ENCODE peak calls at places on chromosome 1, in six cellular contexts. P is GM12878, V is HepG2, W is HCT116, L is H1, T is K562. D is an unnamed sample.

GRCh38 chr1:86380257-86380861 is 15.8 kb downstream of the ODF2L start:
- DNase-seq in P (peak; percentile 45), V (peak; percentile 55), W (peak; percentile 71), L (no peak), T (peak; percentile 40), D (peak; percentile 52)

GRCh38 chr1:234967121-234967520 is 161.5 kb downstream of the TOMM20 start:
- DNase-seq in P (no peak), V (no peak), W (no peak), L (no peak), T (no peak), D (no peak)

GRCh38 chr1:66570196-66570595 is 36.2 kb downstream of the SGIP1 start:
- DNase-seq in P (no peak), V (no peak), W (no peak), L (no peak), T (no peak), D (no peak)

GRCh38 chr1:114467491-114467890 is 43.5 kb downstream of the TRIM33 start:
- DNase-seq in P (no peak), V (peak; percentile 94), W (no peak), L (no peak), T (no peak), D (no peak)

GRCh38 chr1:15937706-15938168 is 38.2 kb downstream of the ZBTB17 start:
- DNase-seq in P (no peak), V (no peak), W (no peak), L (peak; percentile 57), T (peak; percentile 18), D (no peak)

GRCh38 chr1:13593511-13594131 is 10.0 kb downstream of the PDPN start:
- DNase-seq in P (no peak), V (no peak), W (no peak), L (no peak), T (no peak), D (no peak)

GRCh38 chr1:160756617-160757206 is 17.7 kb downstream of the SLAMF7 start:
- DNase-seq in P (no peak), V (no peak), W (no peak), L (no peak), T (no peak), D (no peak)

GRCh38 chr1:219666242-219666641 is 53.3 kb upstream of the ZC3H11B start:
- DNase-seq in P (no peak), V (no peak), W (no peak), L (no peak), T (no peak), D (no peak)

GRCh38 chr1:230515451-230516145 is 89.5 kb upstream of the PGBD5 start:
- DNase-seq in P (no peak), V (no peak), W (no peak), L (peak; percentile 49), T (no peak), D (peak; percentile 39)

GRCh38 chr1:209397910-209398309 is 185.6 kb upstream of the CAMK1G start:
- DNase-seq in P (no peak), V (no peak), W (no peak), L (no peak), T (no peak), D (no peak)

GRCh38 chr1:11158720-11159321 is 30.3 kb upstream of the ANGPTL7 start:
- DNase-seq in P (no peak), V (no peak), W (no peak), L (no peak), T (no peak), D (no peak)

DNA sequence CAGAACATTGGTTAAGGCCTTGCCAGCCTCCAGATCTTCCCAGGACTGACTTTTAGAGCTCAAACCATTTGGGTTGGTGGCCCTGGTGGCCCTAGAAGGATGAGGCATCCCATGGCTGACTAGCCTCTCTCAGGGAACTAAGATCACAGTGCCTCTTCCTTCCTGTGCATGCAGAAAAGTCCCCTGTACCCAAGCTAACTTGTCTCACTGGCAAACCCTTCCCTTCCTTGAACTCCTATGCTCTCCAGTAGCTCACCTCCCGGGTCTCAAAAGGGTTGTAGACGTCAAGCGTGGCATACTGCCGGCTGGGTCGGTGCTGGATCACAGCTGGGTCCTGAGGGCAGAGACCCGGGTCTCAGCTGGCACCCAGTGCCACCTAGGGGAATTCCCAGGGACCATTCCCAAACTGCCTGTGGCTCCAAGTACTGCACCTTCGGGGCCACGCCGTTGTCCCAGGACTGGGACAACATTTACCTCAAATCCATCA is 716 bp downstream of the SCAMP3 start:
- DNase-seq in P (no peak), V (no peak), W (no peak), L (no peak), T (no peak), D (no peak)
- TF ChIP-seq ZNF274 in P (no peak), V (peak; percentile 0), W (no peak), L (no peak), T (no peak), D (no peak)

GRCh38 chr1:38291906-38292521 is 245.4 kb upstream of the POU3F1 start:
- DNase-seq in P (no peak), V (no peak), W (no peak), L (peak; percentile 66), T (peak; percentile 83), D (no peak)
- H3K4me3 ChIP-seq in P (no peak overlapping the region), V (no peak overlapping the region), W (no peak overlapping the region), L (no peak overlapping the region), T (peak overlapping the region; percentile 2), D (peak overlapping the region; percentile 31)

DNA sequence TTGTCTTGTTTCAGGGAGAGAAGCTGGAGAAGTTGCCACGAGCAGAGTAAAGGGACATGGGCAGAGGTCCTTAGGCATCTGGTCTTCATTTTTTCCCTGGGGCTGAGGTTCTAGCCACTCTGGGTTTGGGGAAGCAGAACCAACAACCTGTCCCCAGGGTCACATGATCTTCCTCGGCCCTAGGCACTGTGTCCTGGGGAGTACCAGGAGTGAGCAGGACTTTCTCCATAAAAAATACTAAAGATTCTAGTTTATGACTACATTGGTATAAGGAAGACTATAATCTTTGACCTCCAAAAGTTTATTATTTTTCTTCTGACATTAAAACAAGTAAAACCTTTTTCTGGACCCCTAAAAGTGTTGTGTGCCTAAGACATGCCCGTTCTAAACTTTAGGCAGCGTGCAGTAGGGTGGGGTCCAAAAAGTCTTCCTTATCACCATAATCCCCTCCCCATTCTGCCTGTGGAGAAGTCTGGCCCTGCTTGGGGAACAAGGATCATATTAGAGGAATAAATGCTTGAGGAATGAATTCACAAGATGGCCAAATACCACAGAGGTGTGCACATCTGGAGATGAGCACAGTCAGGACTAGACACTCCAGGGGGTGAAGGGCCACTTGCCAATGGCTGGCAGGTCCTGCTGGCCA is 19.3 kb upstream of the IGSF3 start:
- DNase-seq in P (no peak), V (no peak), W (no peak), L (no peak), T (peak; percentile 44), D (no peak)
- H3K9ac ChIP-seq in P (no peak overlapping the region), V (no peak overlapping the region), W (no peak overlapping the region), L (no peak overlapping the region), T (peak overlapping the region; percentile 78), D (no peak overlapping the region)

GRCh38 chr1:184753608-184754478 is 815 bp downstream of the EDEM3 start:
- DNase-seq in P (no peak), V (peak; percentile 16), W (no peak), L (no peak), T (peak; percentile 64), D (no peak)
- TF ChIP-seq ZNF274 in P (no peak), V (no peak), W (no peak), L (no peak), T (no peak), D (no peak)